ENCODE peak calls at places on chromosomes 12 and 14, in five cellular contexts. A is fibroblast of mammary gland; H is stimulated activated CD4-positive, alpha-beta T cell treated with anti-CD3 and anti-CD28 coated beads, TNF-alpha, amount 100 ng/mL, for 4 hours; P is CD4-positive, CD25-positive, alpha-beta regulatory T cell; F is HTR-8/SVneo. M is an unnamed sample.

GRCh38 chr12:124445826-124446225 is 121.6 kb downstream of the NCOR2 start:
- DNase-seq in A (no peak), H (no peak), P (no peak), F (no peak), M (no peak)

GRCh38 chr12:57367121-57367520 is 63.7 kb downstream of the R3HDM2 start:
- DNase-seq in A (no peak), H (no peak), P (no peak), F (no peak), M (no peak)

GRCh38 chr12:19893514-19893913 is 454.2 kb downstream of the AEBP2 start:
- DNase-seq in A (peak), H (no peak), P (no peak), F (peak), M (no peak)

GRCh38 chr12:70319632-70320031 is 46.5 kb upstream of the KCNMB4 start:
- DNase-seq in A (no peak), H (no peak), P (no peak), F (no peak), M (no peak)

GRCh38 chr14:93962701-93963601 is 13.4 kb downstream of the ASB2 start:
- DNase-seq in A (peak), H (no peak), P (peak), F (no peak), M (no peak)

GRCh38 chr12:132402831-132403416 is 73.5 kb upstream of the GALNT9 start:
- DNase-seq in A (no peak), H (no peak), P (no peak), F (no peak), M (no peak)

GRCh38 chr14:42002139-42002538 is 395.5 kb downstream of the LRFN5 start:
- DNase-seq in A (peak), H (no peak), P (no peak), F (peak), M (no peak)

GRCh38 chr12:124904306-124905098 is 9.9 kb downstream of the UBC start:
- DNase-seq in A (peak), H (no peak), P (no peak), F (peak), M (peak)

GRCh38 chr12:44532940-44533339 is 343.2 kb downstream of the NELL2 start:
- DNase-seq in A (no peak), H (no peak), P (no peak), F (no peak), M (no peak)

GRCh38 chr14:99282261-99283050 is 10.5 kb upstream of the BCL11B start:
- DNase-seq in A (no peak), H (no peak), P (no peak), F (no peak), M (no peak)

GRCh38 chr12:118102070-118102469 is 1.7 kb downstream of the VSIG10 start:
- DNase-seq in A (no peak), H (no peak), P (no peak), F (peak), M (peak)

GRCh38 chr12:46267618-46268348 is 1.1 kb downstream of the SLC38A1 start:
- DNase-seq in A (peak), H (peak), P (peak), F (no peak), M (no peak)

GRCh38 chr14:64515053-64515452 is 10.5 kb downstream of the ZBTB1 start:
- DNase-seq in A (no peak), H (no peak), P (no peak), F (no peak), M (no peak)

GRCh38 chr14:96811985-96812667 is 14.9 kb downstream of the VRK1 start:
- DNase-seq in A (no peak), H (no peak), P (no peak), F (no peak), M (no peak)

GRCh38 chr12:90102957-90103652 is 394.5 kb upstream of the ATP2B1 start:
- DNase-seq in A (peak), H (peak), P (no peak), F (peak), M (no peak)

GRCh38 chr12:105418232-105418631 is 87.7 kb downstream of the C12orf75 start:
- DNase-seq in A (peak), H (no peak), P (no peak), F (peak), M (peak)

GRCh38 chr14:61323970-61324369 is 2.6 kb downstream of the PRKCH start:
- DNase-seq in A (no peak), H (no peak), P (no peak), F (no peak), M (no peak)

GRCh38 chr14:104750658-104751057 is 2.3 kb upstream of the SIVA1 start:
- DNase-seq in A (no peak), H (no peak), P (no peak), F (no peak), M (no peak)

GRCh38 chr14:53152627-53152908 is 555 bp downstream of the DDHD1 start:
- DNase-seq in A (no peak), H (no peak), P (no peak), F (peak), M (no peak)

GRCh38 chr12:94507455-94507854 is 47.8 kb upstream of the CEP83 start:
- DNase-seq in A (no peak), H (no peak), P (no peak), F (no peak), M (no peak)

GRCh38 chr12:44696542-44696941 is 179.6 kb downstream of the NELL2 start:
- DNase-seq in A (peak), H (no peak), P (no peak), F (no peak), M (no peak)

GRCh38 chr12:77625441-77625840 is 205.3 kb upstream of the NAV3 start:
- DNase-seq in A (peak), H (no peak), P (no peak), F (no peak), M (peak)

GRCh38 chr14:73136387-73137221 is at the start of gene PSEN1:
- DNase-seq in A (peak), H (peak), P (peak), F (peak), M (peak)

GRCh38 chr12:131493068-131493826 is 217.6 kb upstream of the SFSWAP start:
- DNase-seq in A (no peak), H (no peak), P (no peak), F (no peak), M (no peak)

GRCh38 chr14:23066855-23067744 is 9.8 kb upstream of the CDH24 start:
- DNase-seq in A (no peak), H (no peak), P (no peak), F (no peak), M (no peak)

GRCh38 chr12:106248177-106248848 is 493 bp upstream of the CKAP4 start:
- DNase-seq in A (peak), H (no peak), P (peak), F (peak), M (peak)

GRCh38 chr12:119666900-119667576 is 895 bp upstream of the PRKAB1 start:
- DNase-seq in A (no peak), H (no peak), P (no peak), F (no peak), M (no peak)

GRCh38 chr12:12723681-12724420 is 6.7 kb downstream of the CDKN1B start:
- DNase-seq in A (no peak), H (no peak), P (peak), F (no peak), M (no peak)

GRCh38 chr14:52111583-52111982 is 42.7 kb upstream of the NID2 start:
- DNase-seq in A (peak), H (no peak), P (no peak), F (no peak), M (no peak)

GRCh38 chr12:131048611-131048990 is 94.9 kb downstream of the ADGRD1 start:
- DNase-seq in A (no peak), H (no peak), P (no peak), F (no peak), M (no peak)

GRCh38 chr14:25537846-25538455 is 488.0 kb upstream of the STXBP6 start:
- DNase-seq in A (peak), H (no peak), P (no peak), F (peak), M (peak)

GRCh38 chr12:121718653-121719239 is 6.2 kb downstream of the TMEM120B start:
- DNase-seq in A (no peak), H (no peak), P (no peak), F (no peak), M (no peak)

GRCh38 chr12:133165776-133166175 is 15.5 kb upstream of the ZNF268 start:
- DNase-seq in A (no peak), H (no peak), P (no peak), F (no peak), M (peak)

GRCh38 chr14:88929656-88930436 is 105.4 kb downstream of the TTC8 start:
- DNase-seq in A (no peak), H (no peak), P (no peak), F (no peak), M (peak)

GRCh38 chr14:68377459-68377858 is 415.4 kb downstream of the ZFP36L1 start:
- DNase-seq in A (peak), H (no peak), P (no peak), F (no peak), M (no peak)

GRCh38 chr14:79580414-79580813 is 630.9 kb downstream of the DIO2 start:
- DNase-seq in A (no peak), H (no peak), P (no peak), F (no peak), M (no peak)